ENCODE peak calls at places on chromosomes 6 and 20, in eight cellular contexts. One of them, this sample, is unnamed.

GRCh38 chr20:43824699-43825402 is 89.8 kb upstream of the TOX2 start:
- DNase-seq in NCI-H1092 treated with DMSO at 0.1 percent for 48 hours: peak; percentile 60
- DNase-seq in COR-L47: peak; percentile 33
- DNase-seq in RWPE1: no peak
- DNase-seq in HT1080: peak; percentile 21
- DNase-seq in Daoy: no peak
- DNase-seq in AG09309: no peak
- DNase-seq in osteoblast: no peak
- DNase-seq in this sample: peak; percentile 23

GRCh38 chr6:81751388-81752083 is 945 bp downstream of the TENT5A start:
- DNase-seq in NCI-H1092 treated with DMSO at 0.1 percent for 48 hours: no peak
- DNase-seq in COR-L47: peak; percentile 52
- DNase-seq in RWPE1: no peak
- DNase-seq in HT1080: no peak
- DNase-seq in Daoy: peak; percentile 73
- DNase-seq in AG09309: no peak
- DNase-seq in osteoblast: no peak
- DNase-seq in this sample: peak; percentile 58

GRCh38 chr6:45500924-45501816 is 123.4 kb upstream of the SUPT3H start:
- DNase-seq in NCI-H1092 treated with DMSO at 0.1 percent for 48 hours: no peak
- DNase-seq in COR-L47: no peak
- DNase-seq in RWPE1: no peak
- DNase-seq in HT1080: peak; percentile 37
- DNase-seq in Daoy: peak; percentile 44
- DNase-seq in AG09309: no peak
- DNase-seq in osteoblast: no peak
- DNase-seq in this sample: peak; percentile 10

GRCh38 chr6:142856857-142857608 is 87.9 kb downstream of the HIVEP2 start:
- DNase-seq in NCI-H1092 treated with DMSO at 0.1 percent for 48 hours: no peak
- DNase-seq in COR-L47: no peak
- DNase-seq in RWPE1: no peak
- DNase-seq in HT1080: no peak
- DNase-seq in Daoy: no peak
- DNase-seq in AG09309: no peak
- DNase-seq in osteoblast: no peak
- DNase-seq in this sample: no peak

GRCh38 chr6:166849762-166850181 is 106.6 kb downstream of the RNASET2 start:
- DNase-seq in NCI-H1092 treated with DMSO at 0.1 percent for 48 hours: no peak
- DNase-seq in COR-L47: no peak
- DNase-seq in RWPE1: no peak
- DNase-seq in HT1080: no peak
- DNase-seq in Daoy: peak; percentile 18
- DNase-seq in AG09309: peak; percentile 11
- DNase-seq in osteoblast: no peak
- DNase-seq in this sample: no peak

GRCh38 chr20:40584128-40584819 is 104.8 kb downstream of the MAFB start:
- DNase-seq in NCI-H1092 treated with DMSO at 0.1 percent for 48 hours: no peak
- DNase-seq in COR-L47: no peak
- DNase-seq in RWPE1: no peak
- DNase-seq in HT1080: no peak
- DNase-seq in Daoy: no peak
- DNase-seq in AG09309: no peak
- DNase-seq in osteoblast: no peak
- DNase-seq in this sample: no peak

GRCh38 chr6:114000066-114000465 is 29.1 kb upstream of the HDAC2 start:
- DNase-seq in NCI-H1092 treated with DMSO at 0.1 percent for 48 hours: no peak
- DNase-seq in COR-L47: no peak
- DNase-seq in RWPE1: no peak
- DNase-seq in HT1080: peak; percentile 39
- DNase-seq in Daoy: peak; percentile 78
- DNase-seq in AG09309: no peak
- DNase-seq in osteoblast: no peak
- DNase-seq in this sample: no peak

GRCh38 chr6:14925627-14926026 is 320.2 kb upstream of the JARID2 start:
- DNase-seq in NCI-H1092 treated with DMSO at 0.1 percent for 48 hours: peak; percentile 39
- DNase-seq in COR-L47: no peak
- DNase-seq in RWPE1: no peak
- DNase-seq in HT1080: no peak
- DNase-seq in Daoy: no peak
- DNase-seq in AG09309: no peak
- DNase-seq in osteoblast: no peak
- DNase-seq in this sample: no peak

GRCh38 chr6:140879861-140880260 is 1252.9 kb upstream of the GJE1 start:
- DNase-seq in NCI-H1092 treated with DMSO at 0.1 percent for 48 hours: no peak
- DNase-seq in COR-L47: no peak
- DNase-seq in RWPE1: peak; percentile 34
- DNase-seq in HT1080: peak; percentile 34
- DNase-seq in Daoy: no peak
- DNase-seq in AG09309: peak; percentile 47
- DNase-seq in osteoblast: peak; percentile 55
- DNase-seq in this sample: no peak

GRCh38 chr20:25227317-25227831 is 20.5 kb upstream of the PYGB start:
- DNase-seq in NCI-H1092 treated with DMSO at 0.1 percent for 48 hours: peak; percentile 33
- DNase-seq in COR-L47: no peak
- DNase-seq in RWPE1: peak; percentile 61
- DNase-seq in HT1080: peak; percentile 21
- DNase-seq in Daoy: peak; percentile 63
- DNase-seq in AG09309: no peak
- DNase-seq in osteoblast: peak; percentile 89
- DNase-seq in this sample: no peak

GRCh38 chr20:7094438-7094997 is 327.0 kb downstream of the BMP2 start:
- DNase-seq in NCI-H1092 treated with DMSO at 0.1 percent for 48 hours: peak; percentile 56
- DNase-seq in COR-L47: peak; percentile 78
- DNase-seq in RWPE1: peak; percentile 62
- DNase-seq in HT1080: peak; percentile 50
- DNase-seq in Daoy: peak; percentile 11
- DNase-seq in AG09309: no peak
- DNase-seq in osteoblast: peak; percentile 5
- DNase-seq in this sample: peak; percentile 44

GRCh38 chr6:14822012-14822553 is 423.8 kb upstream of the JARID2 start:
- DNase-seq in NCI-H1092 treated with DMSO at 0.1 percent for 48 hours: no peak
- DNase-seq in COR-L47: no peak
- DNase-seq in RWPE1: no peak
- DNase-seq in HT1080: no peak
- DNase-seq in Daoy: no peak
- DNase-seq in AG09309: no peak
- DNase-seq in osteoblast: no peak
- DNase-seq in this sample: no peak

GRCh38 chr6:42938987-42939809 is 9.9 kb downstream of the CNPY3 start:
- DNase-seq in NCI-H1092 treated with DMSO at 0.1 percent for 48 hours: no peak
- DNase-seq in COR-L47: no peak
- DNase-seq in RWPE1: no peak
- DNase-seq in HT1080: no peak
- DNase-seq in Daoy: no peak
- DNase-seq in AG09309: no peak
- DNase-seq in osteoblast: no peak
- DNase-seq in this sample: no peak

GRCh38 chr20:2693286-2693995 is 861 bp downstream of the EBF4 start:
- DNase-seq in NCI-H1092 treated with DMSO at 0.1 percent for 48 hours: peak; percentile 34
- DNase-seq in COR-L47: no peak
- DNase-seq in RWPE1: peak; percentile 30
- DNase-seq in HT1080: no peak
- DNase-seq in Daoy: peak; percentile 34
- DNase-seq in AG09309: no peak
- DNase-seq in osteoblast: peak; percentile 88
- DNase-seq in this sample: no peak

GRCh38 chr6:108876929-108877775 is 28.9 kb downstream of the ARMC2 start:
- DNase-seq in NCI-H1092 treated with DMSO at 0.1 percent for 48 hours: no peak
- DNase-seq in COR-L47: no peak
- DNase-seq in RWPE1: no peak
- DNase-seq in HT1080: no peak
- DNase-seq in Daoy: no peak
- DNase-seq in AG09309: peak; percentile 55
- DNase-seq in osteoblast: no peak
- DNase-seq in this sample: no peak

GRCh38 chr20:4835244-4836177 is 113.8 kb downstream of the PRND start:
- DNase-seq in NCI-H1092 treated with DMSO at 0.1 percent for 48 hours: no peak
- DNase-seq in COR-L47: no peak
- DNase-seq in RWPE1: no peak
- DNase-seq in HT1080: no peak
- DNase-seq in Daoy: no peak
- DNase-seq in AG09309: no peak
- DNase-seq in osteoblast: no peak
- DNase-seq in this sample: no peak

GRCh38 chr20:38418509-38419204 is 16.5 kb downstream of the SNHG17 start:
- DNase-seq in NCI-H1092 treated with DMSO at 0.1 percent for 48 hours: no peak
- DNase-seq in COR-L47: no peak
- DNase-seq in RWPE1: no peak
- DNase-seq in HT1080: no peak
- DNase-seq in Daoy: no peak
- DNase-seq in AG09309: no peak
- DNase-seq in osteoblast: peak; percentile 59
- DNase-seq in this sample: no peak

GRCh38 chr6:39493717-39494116 is 171.2 kb upstream of the KCNK16 start:
- DNase-seq in NCI-H1092 treated with DMSO at 0.1 percent for 48 hours: no peak
- DNase-seq in COR-L47: no peak
- DNase-seq in RWPE1: no peak
- DNase-seq in HT1080: no peak
- DNase-seq in Daoy: no peak
- DNase-seq in AG09309: no peak
- DNase-seq in osteoblast: no peak
- DNase-seq in this sample: no peak

GRCh38 chr20:3172126-3172932 is 1.0 kb downstream of the LZTS3 start:
- DNase-seq in NCI-H1092 treated with DMSO at 0.1 percent for 48 hours: no peak
- DNase-seq in COR-L47: no peak
- DNase-seq in RWPE1: no peak
- DNase-seq in HT1080: no peak
- DNase-seq in Daoy: no peak
- DNase-seq in AG09309: no peak
- DNase-seq in osteoblast: peak; percentile 84
- DNase-seq in this sample: no peak